ENCODE peak calls at places on chromosomes 16 and 17, in ten cellular contexts. Y is PC-3; H is CD8-positive, alpha-beta T cell; A is SK-N-SH; M is colonic mucosa; S is dorsolateral prefrontal cortex; D is body of pancreas; B is esophagus squamous epithelium; T is neural progenitor cell; F is stomach. Q is an unnamed sample.

GRCh38 chr17:77358801-77359716 is 218.3 kb downstream of the SEC14L1 start:
- DNase-seq in Y (no peak), M (peak; percentile 13), D (no peak), H (no peak), F (peak; percentile 9), B (no peak), A (no peak), T (no peak), S (peak; percentile 2), Q (no peak)

GRCh38 chr17:46270032-46270431 is 24.9 kb upstream of the LRRC37A start:
- DNase-seq in F (no peak), Y (no peak), S (no peak), D (no peak), M (no peak), A (no peak), B (no peak), H (no peak), T (no peak), Q (no peak)

GRCh38 chr16:81711609-81712329 is 67.3 kb upstream of the PLCG2 start:
- DNase-seq in D (no peak), F (no peak), H (no peak), A (peak; percentile 41), M (no peak), B (no peak), T (peak; percentile 57), Y (peak; percentile 83), S (no peak), Q (peak; percentile 86)

GRCh38 chr16:11556214-11556819 is 30.4 kb downstream of the LITAF start:
- DNase-seq in D (no peak), H (no peak), F (no peak), M (no peak), S (no peak), B (no peak), Y (no peak), A (no peak), T (no peak), Q (no peak)

GRCh38 chr16:50497592-50497991 is 50.6 kb upstream of the NKD1 start:
- DNase-seq in H (no peak), M (no peak), T (no peak), S (no peak), A (no peak), D (no peak), Y (no peak), B (no peak), F (no peak), Q (no peak)

GRCh38 chr16:82157836-82158235 is 12.2 kb downstream of the MPHOSPH6 start:
- DNase-seq in T (no peak), B (no peak), A (no peak), Y (no peak), H (no peak), D (no peak), F (no peak), S (no peak), M (no peak), Q (no peak)

GRCh38 chr16:53865492-53865863 is 161.5 kb downstream of the FTO start:
- DNase-seq in T (no peak), F (no peak), Y (no peak), D (no peak), H (no peak), S (no peak), M (no peak), A (no peak), B (no peak), Q (peak; percentile 45)

GRCh38 chr16:14455577-14455976 is 174.5 kb downstream of the PARN start:
- DNase-seq in S (no peak), M (no peak), F (no peak), T (no peak), B (no peak), D (no peak), H (no peak), Y (peak; percentile 73), A (no peak), Q (no peak)

GRCh38 chr16:77374384-77374783 is 60.5 kb downstream of the ADAMTS18 start:
- DNase-seq in S (no peak), B (no peak), F (no peak), A (no peak), Y (peak; percentile 59), T (no peak), M (no peak), H (no peak), D (no peak), Q (peak; percentile 7)

GRCh38 chr16:10681310-10682308 is 13.1 kb downstream of the TEKT5 start:
- DNase-seq in H (no peak), M (no peak), A (no peak), B (no peak), Y (no peak), S (no peak), F (no peak), T (no peak), D (no peak), Q (no peak)

GRCh38 chr17:73657473-73658116 is 13.3 kb upstream of the SDK2 start:
- DNase-seq in M (peak; percentile 77), T (peak; percentile 84), S (no peak), D (peak; percentile 58), B (no peak), F (peak; percentile 65), A (peak; percentile 70), Y (peak; percentile 67), H (no peak), Q (peak; percentile 49)

GRCh38 chr16:31052131-31052530 is 18.8 kb downstream of the STX4 start:
- DNase-seq in B (no peak), F (no peak), A (no peak), T (no peak), H (no peak), D (no peak), Y (peak; percentile 91), S (no peak), M (no peak), Q (peak; percentile 95)

GRCh38 chr16:71401988-71402387 is 39.9 kb downstream of the TLE7 start:
- DNase-seq in M (no peak), H (no peak), S (no peak), A (no peak), F (no peak), D (no peak), B (no peak), Y (no peak), T (peak; percentile 9), Q (no peak)

GRCh38 chr17:81349397-81350319 is 45.6 kb upstream of the BAHCC1 start:
- DNase-seq in A (no peak), M (no peak), H (no peak), Y (peak; percentile 77), S (no peak), D (no peak), F (no peak), B (no peak), T (no peak), Q (peak; percentile 77)

GRCh38 chr17:5610956-5611355 is 26.6 kb upstream of the NLRP1 start:
- DNase-seq in A (no peak), F (no peak), T (no peak), S (no peak), Y (no peak), B (no peak), H (no peak), D (no peak), M (no peak), Q (no peak)

GRCh38 chr16:56866955-56867830 is 2.2 kb downstream of the SLC12A3 start:
- DNase-seq in M (peak; percentile 54), S (no peak), B (no peak), D (peak; percentile 64), H (peak; percentile 48), T (peak; percentile 75), Y (peak; percentile 65), A (peak; percentile 69), F (peak; percentile 53), Q (peak; percentile 52)

GRCh38 chr17:83076930-83077329 is 2.5 kb upstream of the METRNL start:
- DNase-seq in D (no peak), H (no peak), F (no peak), M (no peak), S (no peak), Y (peak; percentile 31), B (no peak), T (no peak), A (peak; percentile 71), Q (no peak)
- TF ChIP-seq CTCF in D (peak; percentile 58), H (no peak), F (no peak), M (no peak), S (no peak), Y (peak; percentile 65), B (no peak), T (peak; percentile 21), A (peak; percentile 49), Q (peak; percentile 60)

GRCh38 chr17:57397402-57397801 is 141.1 kb downstream of the MSI2 start:
- DNase-seq in Y (no peak), A (no peak), D (no peak), T (no peak), S (no peak), H (no peak), F (no peak), B (no peak), M (no peak), Q (no peak)
- H3K27ac ChIP-seq in Y (no peak overlapping the region), A (no peak overlapping the region), D (no peak overlapping the region), T (no peak overlapping the region), S (peak overlapping the region; percentile 44), H (no peak overlapping the region), F (no peak overlapping the region), B (no peak overlapping the region), M (no peak overlapping the region), Q (no peak overlapping the region)

DNA sequence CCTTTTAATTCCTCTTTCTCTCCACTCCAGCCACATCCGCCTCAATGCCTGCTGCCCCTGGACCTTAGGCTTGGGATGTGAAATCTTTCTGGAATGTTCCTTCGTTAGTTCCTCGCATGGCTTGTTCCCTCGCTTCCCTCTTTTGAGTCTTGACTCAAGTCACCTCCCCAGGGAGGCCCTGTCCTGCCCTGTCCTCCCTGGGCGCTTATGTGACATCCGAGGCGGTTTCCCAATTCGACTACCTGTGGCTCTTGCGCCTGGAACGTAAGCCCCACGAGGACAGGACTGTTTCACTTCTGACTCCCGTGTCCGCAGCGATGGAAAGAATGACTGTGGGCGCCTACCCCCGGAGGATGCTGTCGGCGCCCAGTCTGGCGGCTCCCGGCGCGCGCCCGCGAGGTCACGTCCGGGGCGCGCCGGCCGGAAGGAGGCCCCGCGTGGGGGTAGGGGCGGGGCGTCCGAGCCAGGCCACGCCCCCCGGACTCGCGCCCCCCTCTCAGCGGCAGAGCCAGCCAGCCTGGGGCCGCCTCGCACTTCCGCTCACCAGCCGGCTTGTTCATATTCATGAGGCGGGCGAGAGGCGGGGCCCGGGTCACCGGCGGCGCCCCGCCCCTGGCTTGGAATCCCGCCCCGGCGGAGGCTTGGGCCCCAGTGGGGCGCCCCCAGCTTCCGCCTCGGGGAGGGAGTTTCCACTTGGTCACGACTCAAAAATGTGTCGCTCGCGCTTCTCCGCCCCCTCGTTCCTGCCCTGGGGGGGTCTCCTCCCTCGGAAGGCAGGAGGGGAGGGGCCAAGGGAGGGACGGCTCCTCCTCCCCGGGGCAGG is 8.4 kb upstream of the GLIS2 start:
- DNase-seq in M (peak; percentile 91), Y (peak; percentile 95), B (peak; percentile 69), F (peak; percentile 96), S (peak; percentile 64), T (peak; percentile 97), D (peak; percentile 92), H (peak; percentile 94), A (peak; percentile 99), Q (peak; percentile 94)
- TF ChIP-seq CTCF in M (no peak), Y (no peak), B (no peak), F (no peak), S (no peak), T (no peak), D (no peak), H (no peak), A (no peak), Q (no peak)

DNA sequence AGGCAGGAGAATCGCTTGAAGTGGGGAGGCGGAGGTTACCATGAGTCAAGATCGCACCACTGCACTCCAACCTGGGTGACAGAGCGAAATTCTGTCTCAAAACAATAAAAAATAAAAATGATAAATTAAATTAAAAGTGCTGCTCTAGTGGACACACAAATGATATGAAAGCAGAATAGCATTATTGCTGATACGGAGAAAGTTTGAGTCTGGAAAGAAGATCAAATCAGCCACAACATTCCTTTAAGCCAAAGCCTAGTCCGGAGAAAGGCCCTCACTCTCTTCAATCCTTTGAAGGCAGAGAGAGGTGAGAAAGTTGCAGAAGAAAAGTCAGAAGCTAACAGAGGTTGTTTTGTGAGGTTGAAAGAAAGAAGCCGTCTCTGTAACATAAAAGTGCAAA is 15.1 kb upstream of the CSF3 start:
- DNase-seq in S (no peak), D (no peak), B (no peak), M (no peak), F (no peak), T (no peak), Y (no peak), A (no peak), H (no peak), Q (no peak)
- H3K27ac ChIP-seq in S (no peak overlapping the region), D (no peak overlapping the region), B (no peak overlapping the region), M (no peak overlapping the region), F (no peak overlapping the region), T (peak overlapping the region; percentile 29), Y (no peak overlapping the region), A (no peak overlapping the region), H (no peak overlapping the region), Q (no peak overlapping the region)